ENCODE peak calls at places on chromosomes 5 and 9, in nine cellular contexts. E is upper lobe of left lung; R is coronary artery; B is left ventricle myocardium inferior; T is esophagus squamous epithelium; L is IMR-90; J is CD8-positive, alpha-beta T cell; W is cardiac muscle cell; K is psoas muscle. F is an unnamed sample.

GRCh38 chr5:56358703-56359428 is 125.7 kb upstream of the ANKRD55 start:
- DNase-seq in E (peak), R (no peak), B (no peak), T (no peak), L (peak), J (no peak), W (peak), K (no peak), F (no peak)

GRCh38 chr5:15007549-15008142 is 136.1 kb upstream of the ANKH start:
- DNase-seq in E (no peak), R (no peak), B (no peak), T (no peak), L (no peak), J (no peak), W (no peak), K (no peak), F (no peak)

GRCh38 chr9:114004221-114004716 is 73.8 kb downstream of the AMBP start:
- DNase-seq in E (peak), R (peak), B (peak), T (no peak), L (no peak), J (peak), W (peak), K (peak), F (no peak)

GRCh38 chr9:24846248-24846912 is 300.7 kb upstream of the IZUMO3 start:
- DNase-seq in E (no peak), R (no peak), B (no peak), T (no peak), L (no peak), J (no peak), W (no peak), K (no peak), F (no peak)

GRCh38 chr9:126647585-126648110 is 33.9 kb downstream of the LMX1B start:
- DNase-seq in E (no peak), R (no peak), B (no peak), T (no peak), L (no peak), J (no peak), W (no peak), K (no peak), F (no peak)

GRCh38 chr5:90488791-90489190 is 14.1 kb downstream of the POLR3G start:
- DNase-seq in E (no peak), R (no peak), B (no peak), T (no peak), L (peak), J (no peak), W (no peak), K (no peak), F (no peak)

GRCh38 chr9:72557549-72557948 is 36.1 kb downstream of the TMC1 start:
- DNase-seq in E (peak), R (no peak), B (no peak), T (no peak), L (peak), J (peak), W (peak), K (no peak), F (peak)

GRCh38 chr5:93452255-93452654 is 128.8 kb downstream of the NR2F1-AS1 start:
- DNase-seq in E (no peak), R (no peak), B (no peak), T (no peak), L (no peak), J (no peak), W (peak), K (no peak), F (no peak)

GRCh38 chr5:172926796-172927195 is 32.4 kb upstream of the RPL26L1 start:
- DNase-seq in E (no peak), R (no peak), B (no peak), T (no peak), L (no peak), J (no peak), W (no peak), K (no peak), F (no peak)

GRCh38 chr5:9712506-9713285 is 82.5 kb upstream of the TAS2R1 start:
- DNase-seq in E (no peak), R (no peak), B (no peak), T (no peak), L (peak), J (no peak), W (no peak), K (no peak), F (peak)

GRCh38 chr5:126403871-126404270 is 19.3 kb upstream of the GRAMD2B start:
- DNase-seq in E (no peak), R (no peak), B (no peak), T (no peak), L (peak), J (no peak), W (peak), K (no peak), F (no peak)

DNA sequence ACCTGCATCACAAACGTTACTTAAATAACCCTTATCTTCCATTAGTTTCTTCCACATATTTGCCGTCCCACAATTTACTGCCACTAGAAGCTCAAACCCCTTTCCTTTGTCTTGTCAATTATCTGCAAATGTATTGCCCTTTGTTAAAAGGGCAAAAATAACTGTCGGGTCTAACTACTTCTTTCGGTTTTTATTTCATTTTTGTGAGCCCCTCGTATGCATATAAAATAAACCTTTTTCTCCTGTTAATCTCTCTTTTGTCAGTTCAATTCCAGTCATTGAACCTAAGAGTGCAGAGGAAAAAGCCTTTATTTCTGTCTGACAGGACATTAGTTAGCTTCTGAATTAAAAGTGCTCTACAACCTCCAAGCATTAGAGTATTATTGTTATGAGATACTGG is 45.5 kb downstream of the TMEM215 start:
- DNase-seq in E (no peak), R (no peak), B (no peak), T (no peak), L (no peak), J (no peak), W (no peak), K (no peak), F (no peak)
- H3K4me3 ChIP-seq in E (no peak), R (no peak), B (no peak), T (no peak), L (no peak), J (no peak), W (no peak), K (no peak), F (no peak)

DNA sequence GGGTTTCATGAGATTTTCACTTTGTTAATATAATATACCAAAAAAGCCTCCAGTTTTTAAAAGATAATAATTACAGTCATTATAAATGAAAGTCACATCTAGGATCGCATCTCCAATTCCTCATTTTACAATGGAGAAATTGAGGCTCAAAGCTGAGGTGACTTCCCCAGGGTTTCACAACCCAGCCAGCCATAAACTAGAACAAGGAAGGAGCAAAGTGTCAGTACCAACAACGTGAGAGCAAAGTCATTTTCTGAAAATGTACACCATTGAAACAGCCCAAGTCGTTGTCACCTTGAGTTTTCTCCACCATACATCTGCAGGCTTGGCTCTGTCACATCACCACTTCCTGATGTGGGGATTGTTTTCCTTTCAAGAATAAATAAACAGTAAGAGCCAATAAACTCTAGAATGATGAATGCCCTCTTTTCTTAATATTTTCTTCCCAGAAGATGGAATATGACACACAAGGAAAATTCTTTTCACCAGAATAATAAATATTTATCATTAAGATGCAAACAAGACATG is 184.5 kb upstream of the PTGER4 start:
- DNase-seq in E (peak), R (no peak), B (no peak), T (no peak), L (no peak), J (no peak), W (no peak), K (no peak), F (no peak)
- H3K27ac ChIP-seq in E (no peak), R (no peak), B (no peak), T (no peak), L (no peak), J (no peak), W (no peak), K (no peak), F (no peak)

GRCh38 chr5:158546080-158546479 is 553.6 kb downstream of the EBF1 start:
- DNase-seq in E (no peak), R (no peak), B (no peak), T (no peak), L (no peak), J (no peak), W (no peak), K (no peak), F (no peak)

GRCh38 chr5:158543539-158544387 is 556.0 kb downstream of the EBF1 start:
- DNase-seq in E (no peak), R (no peak), B (no peak), T (no peak), L (peak), J (no peak), W (peak), K (no peak), F (no peak)

GRCh38 chr5:158546748-158547147 is 553.0 kb downstream of the EBF1 start:
- DNase-seq in E (no peak), R (no peak), B (no peak), T (no peak), L (no peak), J (no peak), W (no peak), K (peak), F (no peak)

GRCh38 chr5:158541535-158541934 is 558.2 kb downstream of the EBF1 start:
- DNase-seq in E (no peak), R (no peak), B (no peak), T (no peak), L (no peak), J (no peak), W (no peak), K (no peak), F (no peak)

DNA sequence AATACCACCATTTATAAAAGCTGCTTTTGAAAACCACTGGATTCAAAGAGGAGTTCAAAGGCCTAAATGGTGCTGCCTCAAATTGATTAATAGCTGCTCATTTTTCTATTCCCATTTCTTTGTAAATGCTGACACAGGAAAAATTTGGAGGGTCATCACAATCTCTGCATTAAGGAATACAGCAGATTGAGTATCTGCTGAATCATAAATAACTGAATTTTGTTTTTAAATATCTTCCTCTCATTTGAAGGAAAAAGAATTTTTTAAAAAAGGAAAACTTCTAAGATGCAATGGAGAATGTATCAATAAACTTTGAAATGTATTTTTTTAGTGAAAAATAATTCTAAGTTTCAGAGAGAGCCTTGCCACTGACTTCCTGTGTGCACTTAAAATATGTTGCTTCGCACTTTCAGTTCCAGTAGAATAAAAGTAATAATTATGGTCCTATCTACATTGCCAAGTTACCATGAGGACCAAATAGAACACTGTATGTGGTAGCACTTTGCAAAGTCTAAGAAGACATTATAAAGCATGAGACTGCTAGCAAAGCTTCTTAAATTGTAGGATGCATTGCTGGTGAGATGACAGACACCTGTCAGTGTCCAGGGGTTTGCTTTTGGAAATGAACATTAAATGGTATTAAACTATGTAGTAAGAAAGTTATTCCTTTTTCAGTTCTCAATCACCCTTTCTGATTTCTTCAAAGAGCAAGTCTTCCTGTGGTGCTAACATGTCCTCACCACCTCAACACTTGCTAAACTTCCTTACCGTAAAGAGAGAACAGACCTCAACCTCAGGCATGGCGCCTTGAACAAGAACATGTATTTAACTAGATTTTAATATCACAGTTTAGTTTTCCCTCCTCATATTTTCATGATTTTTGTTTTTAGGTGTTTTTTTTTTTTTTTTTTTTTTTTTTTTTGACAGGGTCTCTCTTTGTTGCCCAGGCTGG is 555.1 kb downstream of the EBF1 start:
- DNase-seq in E (no peak), R (no peak), B (no peak), T (no peak), L (no peak), J (no peak), W (no peak), K (no peak), F (no peak)
- TF ChIP-seq CTCF in E (no peak), R (no peak), B (no peak), T (no peak), L (no peak), J (no peak), W (no peak), K (no peak), F (no peak)

DNA sequence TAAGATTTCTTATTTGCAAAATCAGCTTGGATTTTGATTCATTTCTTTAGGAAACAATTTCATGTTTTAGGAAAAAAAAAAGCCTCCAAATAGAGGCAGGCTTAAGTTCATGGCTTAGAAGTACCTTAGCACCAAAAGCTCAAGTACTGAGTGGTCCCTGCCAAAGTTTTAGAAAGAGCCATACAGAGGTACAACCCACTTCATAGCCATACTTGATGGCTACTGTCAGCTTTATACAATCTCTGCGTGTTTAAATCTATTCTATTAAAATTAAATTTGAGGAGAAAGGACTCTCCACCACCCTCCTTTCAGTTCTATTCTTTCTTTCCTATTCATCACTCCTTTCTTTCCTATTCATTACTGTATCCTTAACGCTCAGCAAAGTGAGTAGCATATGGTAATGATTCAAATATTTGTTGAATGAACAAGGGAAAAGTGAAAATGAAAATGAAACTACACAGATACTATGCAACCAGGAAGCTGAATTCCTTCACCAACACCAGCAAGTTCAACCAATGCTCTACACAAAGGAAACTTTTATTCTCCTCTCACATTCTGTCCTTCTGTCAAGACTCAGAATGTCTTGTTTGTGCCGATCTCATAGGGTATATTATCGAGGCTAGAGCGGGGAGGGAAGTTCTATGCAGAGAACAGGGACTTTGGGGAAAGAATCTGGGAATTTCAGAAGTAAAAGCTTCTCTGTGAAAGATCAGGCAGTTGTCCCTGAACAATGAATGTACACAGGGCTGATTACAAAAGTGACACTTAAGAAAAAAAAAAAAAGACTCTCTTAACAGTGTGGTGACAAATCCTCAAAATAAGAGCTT is 138.6 kb upstream of the SPEF2 start:
- DNase-seq in E (no peak), R (no peak), B (no peak), T (no peak), L (peak), J (no peak), W (peak), K (no peak), F (no peak)
- H3K4me3 ChIP-seq in E (no peak), R (peak), B (peak), T (peak), L (peak), J (peak), W (no peak), K (peak), F (peak)

GRCh38 chr9:4923580-4924544 is 61.2 kb upstream of the JAK2 start:
- DNase-seq in E (no peak), R (no peak), B (no peak), T (no peak), L (peak), J (no peak), W (peak), K (no peak), F (no peak)
- H3K27ac ChIP-seq in E (peak), R (peak), B (no peak), T (no peak), L (no peak), J (no peak), W (peak), K (peak), F (no peak)

DNA sequence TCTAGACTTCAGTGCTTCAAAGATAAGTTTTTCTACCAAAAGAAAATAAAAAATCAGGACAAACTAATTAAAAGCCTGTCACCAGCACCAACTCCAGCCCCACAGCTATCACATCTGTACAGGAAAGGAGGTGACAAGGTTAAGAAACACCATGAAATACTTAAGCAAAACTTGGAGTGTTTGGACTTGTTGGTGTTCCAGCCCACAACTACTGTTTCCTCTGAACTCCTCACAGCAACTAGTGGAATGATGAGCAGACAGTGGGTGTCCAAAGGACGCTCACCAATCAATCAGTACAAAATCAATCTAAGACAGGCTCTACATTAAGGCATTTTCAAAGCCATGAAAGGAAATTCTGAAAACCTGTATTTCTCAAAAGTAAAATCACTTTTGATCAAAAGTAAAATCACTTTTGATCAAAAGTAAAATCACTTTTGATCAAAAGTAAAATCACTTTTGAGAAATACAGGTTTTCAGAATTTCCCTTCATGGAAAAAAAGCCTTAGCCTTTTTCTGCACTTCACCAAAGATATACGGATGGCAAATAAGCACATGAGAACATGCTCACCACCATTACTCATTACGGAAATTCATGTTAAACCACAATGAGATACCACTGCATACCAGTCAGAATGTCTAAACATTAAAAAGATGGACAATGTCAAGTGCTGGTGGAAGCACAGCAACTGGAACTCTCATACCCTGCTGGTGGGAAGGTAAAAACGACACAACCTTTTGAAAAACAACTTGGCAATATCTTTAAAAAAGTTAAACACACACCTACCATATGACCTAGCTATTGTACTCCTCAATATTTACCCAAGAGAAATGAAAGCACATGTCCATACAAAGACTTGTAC is 79.7 kb downstream of the MED27 start:
- DNase-seq in E (no peak), R (no peak), B (no peak), T (no peak), L (peak), J (no peak), W (peak), K (no peak), F (peak)
- TF ChIP-seq CTCF in E (no peak), R (no peak), B (no peak), T (no peak), L (peak), J (no peak), W (peak), K (no peak), F (peak)

GRCh38 chr9:123832858-123833257 is 97.1 kb downstream of the DENND1A start:
- DNase-seq in E (no peak), R (no peak), B (no peak), T (no peak), L (no peak), J (no peak), W (no peak), K (no peak), F (no peak)

GRCh38 chr9:123832176-123832575 is 97.8 kb downstream of the DENND1A start:
- DNase-seq in E (no peak), R (no peak), B (no peak), T (no peak), L (no peak), J (no peak), W (no peak), K (no peak), F (no peak)

GRCh38 chr9:123835821-123836220 is 94.1 kb downstream of the DENND1A start:
- DNase-seq in E (no peak), R (no peak), B (no peak), T (no peak), L (no peak), J (no peak), W (no peak), K (no peak), F (no peak)

GRCh38 chr9:123834218-123834906 is 95.6 kb downstream of the DENND1A start:
- DNase-seq in E (no peak), R (no peak), B (no peak), T (no peak), L (peak), J (no peak), W (peak), K (no peak), F (no peak)

GRCh38 chr9:123834907-123835562 is 94.9 kb downstream of the DENND1A start:
- DNase-seq in E (no peak), R (no peak), B (no peak), T (no peak), L (peak), J (no peak), W (peak), K (no peak), F (no peak)
- H3K4me3 ChIP-seq in E (no peak), R (no peak), B (peak), T (peak), L (peak), J (no peak), W (no peak), K (peak), F (no peak)